ENCODE peak calls at places on chromosomes 7 and 10, in nine cellular contexts. U is hypothalamus, O is NCI-H1436, V is GM23248, C is amniotic stem cell, W is cerebellar cortex, B is NCI-H2081 treated with DMSO at 0.1 percent for 48 hours, M is heart left ventricle, G is GM03348. Z is an unnamed sample.

GRCh38 chr7:21108182-21108581 is 319.7 kb upstream of the SP4 start:
- DNase-seq in U (no peak), O (peak), V (no peak), C (no peak), W (no peak), B (peak), M (no peak), G (no peak), Z (peak)

GRCh38 chr7:44286182-44286617 is 39.2 kb downstream of the CAMK2B start:
- DNase-seq in U (no peak), O (no peak), V (no peak), C (no peak), W (peak), B (no peak), M (peak), G (no peak), Z (peak)

GRCh38 chr10:29635711-29636144 is 957 bp upstream of the SVIL start:
- DNase-seq in U (no peak), O (no peak), V (no peak), C (no peak), W (peak), B (no peak), M (no peak), G (no peak), Z (no peak)

GRCh38 chr7:139660317-139661042 is 117.3 kb downstream of the HIPK2 start:
- DNase-seq in U (no peak), O (no peak), V (no peak), C (no peak), W (no peak), B (no peak), M (no peak), G (no peak), Z (no peak)

GRCh38 chr7:64869121-64869725 is 33.9 kb upstream of the ZNF273 start:
- DNase-seq in U (no peak), O (no peak), V (no peak), C (no peak), W (no peak), B (no peak), M (no peak), G (no peak), Z (peak)

GRCh38 chr10:76559889-76560215 is 1077.8 kb downstream of the KCNMA1 start:
- DNase-seq in U (no peak), O (no peak), V (no peak), C (no peak), W (no peak), B (no peak), M (no peak), G (no peak), Z (no peak)

GRCh38 chr7:22895491-22895890 is 72.8 kb upstream of the TOMM7 start:
- DNase-seq in U (no peak), O (no peak), V (peak), C (no peak), W (no peak), B (no peak), M (no peak), G (peak), Z (no peak)

GRCh38 chr10:125018576-125019143 is 76.7 kb downstream of the ZRANB1 start:
- DNase-seq in U (no peak), O (no peak), V (no peak), C (no peak), W (no peak), B (no peak), M (peak), G (no peak), Z (no peak)

GRCh38 chr7:131897016-131897789 is 340.8 kb upstream of the PODXL start:
- DNase-seq in U (no peak), O (no peak), V (peak), C (no peak), W (no peak), B (no peak), M (no peak), G (peak), Z (no peak)

GRCh38 chr7:134954197-134955082 is 31.9 kb upstream of the AGBL3 start:
- DNase-seq in U (no peak), O (peak), V (peak), C (no peak), W (peak), B (peak), M (no peak), G (peak), Z (no peak)

Z was measured in head of caudate nucleus.